ENCODE peak calls at places on chromosomes 11 and 22, in eight cellular contexts. I is Right ventricle myocardium superior, W is AG09319, A is NCI-H1930, B is ovary, X is kidney glomerular epithelial cell, D is adipocyte, G is RWPE1. Y is an unnamed sample.

GRCh38 chr11:57357827-57358226 is 19.7 kb downstream of the P2RX3 start:
- DNase-seq in B (no peak), D (peak), X (no peak), G (no peak), W (no peak), I (no peak), A (no peak), Y (no peak)

GRCh38 chr11:71962428-71963038 is 33.7 kb downstream of the RNF121 start:
- DNase-seq in W (no peak), X (peak), G (no peak), D (peak), B (no peak), I (no peak), A (no peak), Y (no peak)

GRCh38 chr11:61453702-61454101 is 23.8 kb downstream of the SDHAF2 start:
- DNase-seq in B (no peak), A (no peak), I (no peak), W (no peak), X (no peak), G (no peak), D (no peak), Y (no peak)

GRCh38 chr22:50201191-50202129 is 649 bp downstream of the SELENOO start:
- DNase-seq in W (no peak), B (peak), G (no peak), I (no peak), D (peak), X (no peak), A (no peak), Y (no peak)

GRCh38 chr22:27240298-27240885 is 561.2 kb downstream of the MN1 start:
- DNase-seq in G (no peak), X (no peak), I (no peak), W (no peak), B (no peak), A (no peak), D (no peak), Y (no peak)

GRCh38 chr11:57566035-57566504 is 1.4 kb downstream of the UBE2L6 start:
- DNase-seq in X (peak), G (peak), D (peak), A (no peak), B (no peak), W (no peak), I (no peak), Y (peak)

GRCh38 chr11:76313913-76314740 is 66.8 kb downstream of the THAP12 start:
- DNase-seq in B (no peak), W (no peak), G (no peak), A (no peak), D (no peak), X (no peak), I (no peak), Y (no peak)

GRCh38 chr11:70528794-70529580 is 130.7 kb downstream of the CTTN start:
- DNase-seq in G (no peak), I (peak), W (no peak), X (no peak), B (no peak), D (no peak), A (no peak), Y (no peak)

GRCh38 chr22:36196254-36197064 is 5.2 kb downstream of the APOL4 start:
- DNase-seq in D (no peak), B (no peak), I (no peak), A (no peak), G (no peak), W (no peak), X (no peak), Y (no peak)

GRCh38 chr22:31544481-31545480 is 48.4 kb downstream of the SFI1 start:
- DNase-seq in X (peak), W (no peak), D (no peak), A (no peak), B (no peak), I (no peak), G (no peak), Y (no peak)

GRCh38 chr11:32919338-32919737 is 26.7 kb downstream of the QSER1 start:
- DNase-seq in A (no peak), W (no peak), I (no peak), B (no peak), X (no peak), G (no peak), D (no peak), Y (no peak)

GRCh38 chr11:1108246-1108900 is 33.7 kb downstream of the MUC2 start:
- DNase-seq in X (no peak), W (no peak), B (no peak), A (no peak), G (no peak), D (no peak), I (peak), Y (no peak)

GRCh38 chr22:22678970-22679369 is 34.6 kb downstream of the GGTLC2 start:
- DNase-seq in I (no peak), D (no peak), B (no peak), A (no peak), W (no peak), G (no peak), X (no peak), Y (no peak)

GRCh38 chr11:64186205-64187165 is 514 bp downstream of the STIP1 start:
- DNase-seq in I (no peak), B (no peak), X (no peak), A (no peak), G (no peak), W (no peak), D (peak), Y (no peak)

GRCh38 chr11:69471329-69472052 is 10.0 kb upstream of the LINC01488 start:
- DNase-seq in G (no peak), A (no peak), B (no peak), X (peak), W (no peak), I (peak), D (no peak), Y (no peak)

GRCh38 chr11:67504950-67505561 is at the start of gene PITPNM1:
- DNase-seq in I (peak), G (peak), D (peak), A (peak), B (peak), W (no peak), X (peak), Y (no peak)